ENCODE peak calls at places on chromosomes 3 and 15, in five cellular contexts. B is vagina, N is HFF-Myc, Z is ascending aorta, A is putamen. U is an unnamed sample.

GRCh38 chr3:141930801-141931200 is 54.4 kb downstream of the ATP1B3 start:
- DNase-seq in N (no peak), Z (no peak), B (peak), A (no peak), U (no peak)

GRCh38 chr3:8336456-8336855 is 165.2 kb upstream of the LMCD1 start:
- DNase-seq in B (no peak), N (no peak), Z (no peak), A (no peak), U (no peak)

GRCh38 chr3:188124184-188124583 is 29.8 kb upstream of the LPP start:
- DNase-seq in B (no peak), N (no peak), Z (no peak), A (no peak), U (no peak)

GRCh38 chr15:57324590-57324890 is 51.8 kb upstream of the CGNL1 start:
- DNase-seq in N (no peak), Z (no peak), A (no peak), B (no peak), U (no peak)

GRCh38 chr3:161351330-161351729 is 20.0 kb downstream of the SPTSSB start:
- DNase-seq in Z (no peak), A (no peak), N (no peak), B (no peak), U (no peak)

GRCh38 chr3:87006844-87007439 is 16.0 kb upstream of the VGLL3 start:
- DNase-seq in N (no peak), A (no peak), Z (no peak), B (no peak), U (no peak)

GRCh38 chr3:52606373-52607085 is 70.1 kb downstream of the UQCC5 start:
- DNase-seq in N (peak), B (no peak), A (peak), Z (no peak), U (peak)

GRCh38 chr15:59587085-59587826 is 24.3 kb upstream of the GCNT3 start:
- DNase-seq in B (no peak), A (no peak), N (no peak), Z (no peak), U (peak)

GRCh38 chr15:64286473-64286872 is 69.5 kb downstream of the CSNK1G1 start:
- DNase-seq in Z (no peak), A (no peak), N (no peak), B (no peak), U (no peak)

GRCh38 chr15:90581771-90582471 is 52.2 kb downstream of the CRTC3 start:
- DNase-seq in N (no peak), A (no peak), B (no peak), Z (no peak), U (no peak)

GRCh38 chr15:100880139-100880896 is 687 bp downstream of the ALDH1A3 start:
- DNase-seq in A (no peak), B (no peak), Z (no peak), N (no peak), U (no peak)

GRCh38 chr3:24299801-24300626 is 194.6 kb downstream of the THRB start:
- DNase-seq in A (no peak), Z (no peak), N (no peak), B (no peak), U (no peak)

GRCh38 chr3:126891791-126892190 is 91.1 kb upstream of the PLXNA1 start:
- DNase-seq in B (no peak), A (no peak), Z (no peak), N (no peak), U (no peak)

U was measured in prostate gland.